ENCODE peak calls at places on chromosome 15, in six cellular contexts. I is suprapubic skin, R is A549, Z is upper lobe of left lung, A is ovary, M is transverse colon. D is an unnamed sample. For H3K4me1, the result is how much of the 10 kb centered on the place peaks cover.

GRCh38 chr15:91956026-91956723 is 102.7 kb downstream of the SLCO3A1 start:
- DNase-seq in I (no peak), R (no peak), Z (no peak), A (no peak), M (no peak), D (no peak)

GRCh38 chr15:66498501-66499386 is 1.2 kb upstream of the SNAPC5 start:
- DNase-seq in I (no peak), R (no peak), Z (no peak), A (no peak), M (no peak), D (no peak)

GRCh38 chr15:96849501-96849900 is 519.0 kb downstream of the NR2F2 start:
- DNase-seq in I (no peak), R (no peak), Z (no peak), A (no peak), M (no peak), D (no peak)

GRCh38 chr15:28049594-28049993 is 49.5 kb downstream of the OCA2 start:
- DNase-seq in I (no peak), R (no peak), Z (no peak), A (no peak), M (no peak), D (no peak)

GRCh38 chr15:36434160-36434559 is 145.3 kb upstream of the CDIN1 start:
- DNase-seq in I (no peak), R (no peak), Z (no peak), A (no peak), M (no peak), D (no peak)

GRCh38 chr15:96693990-96694517 is 363.6 kb downstream of the NR2F2 start:
- DNase-seq in I (no peak), R (no peak), Z (no peak), A (no peak), M (no peak), D (no peak)

GRCh38 chr15:53675832-53676231 is 83.6 kb downstream of the WDR72 start:
- DNase-seq in I (no peak), R (no peak), Z (no peak), A (no peak), M (no peak), D (no peak)

GRCh38 chr15:64182859-64183258 is 20.0 kb upstream of the PPIB start:
- DNase-seq in I (no peak), R (no peak), Z (no peak), A (no peak), M (no peak), D (no peak)

GRCh38 chr15:90560229-90560771 is 30.6 kb downstream of the CRTC3 start:
- DNase-seq in I (peak), R (no peak), Z (no peak), A (peak), M (peak), D (peak)

GRCh38 chr15:59104912-59105732 is at the start of gene CCNB2:
- DNase-seq in I (peak), R (peak), Z (peak), A (peak), M (peak), D (peak)

GRCh38 chr15:91129436-91129835 is 29.4 kb downstream of the SV2B start:
- DNase-seq in I (no peak), R (no peak), Z (no peak), A (no peak), M (no peak), D (no peak)

GRCh38 chr15:48395532-48396011 is 64.3 kb downstream of the DUT start:
- DNase-seq in I (peak), R (no peak), Z (no peak), A (no peak), M (peak), D (peak)

GRCh38 chr15:85615930-85616329 is 178.8 kb downstream of the KLHL25 start:
- DNase-seq in I (no peak), R (peak), Z (no peak), A (no peak), M (no peak), D (no peak)

GRCh38 chr15:26662226-26662750 is 110.6 kb downstream of the GABRB3 start:
- DNase-seq in I (no peak), R (no peak), Z (no peak), A (no peak), M (no peak), D (no peak)

GRCh38 chr15:33131880-33132279 is 62.6 kb downstream of the FMN1 start:
- DNase-seq in I (no peak), R (no peak), Z (no peak), A (no peak), M (no peak), D (no peak)

GRCh38 chr15:68020685-68021084 is 33.4 kb upstream of the PIAS1 start:
- DNase-seq in I (no peak), R (no peak), Z (no peak), A (no peak), M (no peak), D (no peak)

GRCh38 chr15:101458908-101459578 is 30.5 kb downstream of the PCSK6 start:
- DNase-seq in I (no peak), R (no peak), Z (no peak), A (no peak), M (no peak), D (no peak)

GRCh38 chr15:64314456-64314855 is 41.5 kb downstream of the CSNK1G1 start:
- DNase-seq in I (no peak), R (no peak), Z (no peak), A (no peak), M (no peak), D (no peak)

GRCh38 chr15:25238126-25238525 is 200.7 kb downstream of the UBE3A start:
- DNase-seq in I (no peak), R (no peak), Z (no peak), A (peak), M (no peak), D (no peak)

GRCh38 chr15:26771917-26772587 is 814 bp downstream of the GABRB3 start:
- DNase-seq in I (no peak), R (peak), Z (no peak), A (no peak), M (no peak), D (no peak)

GRCh38 chr15:73723146-73723545 is 30.0 kb downstream of the INSYN1 start:
- DNase-seq in I (no peak), R (no peak), Z (no peak), A (no peak), M (no peak), D (no peak)

GRCh38 chr15:88833688-88834087 is 30.5 kb downstream of the ACAN start:
- DNase-seq in I (no peak), R (no peak), Z (no peak), A (no peak), M (no peak), D (no peak)

GRCh38 chr15:20345401-20345958 is 196.1 kb downstream of the GOLGA6L6 start:
- DNase-seq in I (no peak), R (no peak), Z (no peak), A (no peak), M (no peak), D (no peak)

GRCh38 chr15:53549697-53550315 is 209.7 kb downstream of the WDR72 start:
- DNase-seq in I (no peak), R (no peak), Z (no peak), A (no peak), M (no peak), D (no peak)

GRCh38 chr15:65058394-65059368 is 9.1 kb downstream of the RASL12 start:
- DNase-seq in I (no peak), R (no peak), Z (no peak), A (peak), M (no peak), D (no peak)

GRCh38 chr15:61681038-61681418 is 379.2 kb downstream of the VPS13C start:
- DNase-seq in I (no peak), R (no peak), Z (no peak), A (no peak), M (no peak), D (no peak)

GRCh38 chr15:36888018-36888992 is 212.0 kb downstream of the MEIS2 start:
- DNase-seq in I (no peak), R (no peak), Z (no peak), A (no peak), M (no peak), D (no peak)

GRCh38 chr15:66925721-66926120 is 139.7 kb upstream of the SMAD3 start:
- DNase-seq in I (no peak), R (no peak), Z (no peak), A (no peak), M (peak), D (no peak)

GRCh38 chr15:90402230-90402629 is 14.2 kb downstream of the IQGAP1 start:
- DNase-seq in I (no peak), R (no peak), Z (peak), A (no peak), M (no peak), D (no peak)

GRCh38 chr15:41347236-41347635 is 14.6 kb downstream of the NUSAP1 start:
- DNase-seq in I (no peak), R (no peak), Z (no peak), A (no peak), M (no peak), D (no peak)

GRCh38 chr15:66878761-66879160 is 176.7 kb downstream of the SMAD6 start:
- DNase-seq in I (no peak), R (no peak), Z (peak), A (no peak), M (no peak), D (no peak)

GRCh38 chr15:88864861-88865497 is 30.4 kb downstream of the HAPLN3 start:
- DNase-seq in I (no peak), R (no peak), Z (no peak), A (no peak), M (no peak), D (no peak)

GRCh38 chr15:64842099-64842940 is 605 bp downstream of the PLEKHO2 start:
- DNase-seq in I (no peak), R (peak), Z (no peak), A (peak), M (no peak), D (peak)

GRCh38 chr15:52005748-52006701 is 13.0 kb upstream of the MAPK6 start:
- DNase-seq in I (no peak), R (no peak), Z (no peak), A (no peak), M (no peak), D (no peak)

GRCh38 chr15:37581866-37582532 is 352.4 kb upstream of the TMCO5A start:
- DNase-seq in I (no peak), R (no peak), Z (no peak), A (no peak), M (no peak), D (no peak)

GRCh38 chr15:66927326-66928077 is 137.9 kb upstream of the SMAD3 start:
- DNase-seq in I (peak), R (no peak), Z (peak), A (no peak), M (no peak), D (no peak)

GRCh38 chr15:55279746-55280351 is 9.8 kb downstream of the RAB27A start:
- DNase-seq in I (no peak), R (peak), Z (peak), A (no peak), M (peak), D (no peak)

GRCh38 chr15:55281517-55282227 is 7.9 kb downstream of the RAB27A start:
- DNase-seq in I (no peak), R (no peak), Z (no peak), A (no peak), M (no peak), D (no peak)

GRCh38 chr15:55284461-55284860 is 5.2 kb downstream of the RAB27A start:
- DNase-seq in I (no peak), R (no peak), Z (no peak), A (no peak), M (no peak), D (no peak)

GRCh38 chr15:55282284-55282833 is 7.3 kb downstream of the RAB27A start:
- DNase-seq in I (no peak), R (no peak), Z (peak), A (no peak), M (no peak), D (no peak)

DNA sequence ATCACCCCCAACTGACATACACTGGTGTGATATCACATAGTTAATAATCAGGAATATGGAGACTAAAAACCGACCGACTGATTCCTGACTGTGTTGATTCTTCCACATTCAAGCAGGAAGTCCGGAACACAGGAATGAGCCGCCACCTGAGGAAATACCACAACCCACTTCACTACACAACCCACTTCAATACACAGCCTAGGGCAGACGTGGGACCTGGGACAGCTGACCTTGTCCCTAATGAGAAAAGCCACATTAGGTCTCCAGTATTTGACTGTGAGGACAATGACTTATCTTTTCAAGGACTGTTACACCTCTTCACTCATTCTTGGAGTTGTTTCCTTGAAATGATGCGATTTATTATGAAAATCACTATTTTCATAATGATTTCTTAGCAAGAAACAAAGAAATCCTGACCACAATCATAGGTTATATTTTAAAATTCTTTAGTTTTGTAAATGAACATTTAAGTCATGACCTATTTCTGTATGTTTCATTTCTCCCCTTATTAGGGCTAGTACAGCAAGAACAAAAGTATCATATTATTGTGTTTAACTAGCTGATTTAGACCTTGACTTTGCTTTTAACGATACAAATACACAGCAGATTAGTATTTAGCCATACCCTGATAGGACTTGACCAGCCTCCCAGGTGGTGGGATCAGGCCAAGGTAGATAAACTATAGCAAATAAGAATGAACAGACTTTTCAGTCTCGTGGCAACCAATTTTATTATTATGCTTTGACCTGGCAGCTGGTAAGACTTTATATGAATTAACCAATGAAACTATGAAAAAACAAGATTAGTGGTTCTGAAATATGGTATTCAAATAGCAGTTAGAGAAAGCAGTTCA is 6.1 kb downstream of the RAB27A start:
- DNase-seq in I (no peak), R (no peak), Z (peak), A (no peak), M (no peak), D (no peak)
- H3K4me1 ChIP-seq in I (under half), R (under half), Z (half or more), A (under half), M (under half), D (under half)

GRCh38 chr15:80906159-80906775 is 83.4 kb downstream of the MESD start:
- DNase-seq in I (no peak), R (no peak), Z (no peak), A (no peak), M (no peak), D (no peak)

GRCh38 chr15:80904941-80905532 is 84.6 kb downstream of the MESD start:
- DNase-seq in I (no peak), R (no peak), Z (no peak), A (no peak), M (no peak), D (no peak)

GRCh38 chr15:80898040-80898439 is 91.6 kb downstream of the MESD start:
- DNase-seq in I (no peak), R (no peak), Z (no peak), A (no peak), M (no peak), D (no peak)

DNA sequence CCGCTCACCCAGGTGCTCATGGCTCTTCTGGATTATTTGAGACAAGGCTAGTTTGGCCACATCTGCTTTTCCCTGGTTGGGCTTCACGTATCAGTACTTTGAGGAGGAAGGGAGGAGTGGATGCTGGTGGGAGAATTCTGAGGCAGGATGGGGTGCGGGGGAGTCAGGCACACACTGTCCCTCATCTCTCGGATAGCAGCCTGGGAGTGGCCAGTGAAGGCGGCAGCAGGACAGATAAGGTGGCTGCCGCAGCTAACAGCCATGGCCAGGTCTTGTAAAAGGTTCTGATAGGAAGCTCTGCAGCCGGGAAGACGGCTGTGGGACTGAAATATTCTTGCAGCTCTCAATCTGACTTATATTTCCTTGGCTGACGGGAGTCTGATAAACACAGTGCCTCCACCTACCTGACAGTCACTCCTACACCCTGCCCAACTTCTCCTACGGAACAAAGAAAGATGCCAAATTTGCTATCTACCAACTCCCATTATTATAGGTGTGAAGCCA is 87.3 kb downstream of the MESD start:
- DNase-seq in I (no peak), R (no peak), Z (no peak), A (no peak), M (no peak), D (no peak)
- TF ChIP-seq EP300 in I (no peak), R (no peak), Z (no peak), A (no peak), M (no peak), D (no peak)

GRCh38 chr15:40065166-40065565 is 26.2 kb upstream of the SRP14 start:
- DNase-seq in I (no peak), R (no peak), Z (no peak), A (peak), M (no peak), D (no peak)

GRCh38 chr15:40067921-40068624 is 29.1 kb upstream of the SRP14 start:
- DNase-seq in I (no peak), R (no peak), Z (no peak), A (peak), M (no peak), D (no peak)

GRCh38 chr15:40069178-40070165 is 30.5 kb upstream of the SRP14 start:
- DNase-seq in I (peak), R (peak), Z (peak), A (peak), M (peak), D (peak)

GRCh38 chr15:40064231-40064894 is 25.4 kb upstream of the SRP14 start:
- DNase-seq in I (no peak), R (no peak), Z (no peak), A (peak), M (no peak), D (no peak)

GRCh38 chr15:40066531-40066930 is 27.6 kb upstream of the SRP14 start:
- DNase-seq in I (no peak), R (no peak), Z (no peak), A (no peak), M (no peak), D (no peak)
- H3K4me1 ChIP-seq in I (under half), R (half or more), Z (under half), A (under half), M (under half), D (under half)

GRCh38 chr15:99504071-99504822 is 61.5 kb upstream of the MEF2A start:
- DNase-seq in I (no peak), R (no peak), Z (no peak), A (no peak), M (no peak), D (no peak)
- TF ChIP-seq EP300 in I (no peak), R (no peak), Z (no peak), A (no peak), M (no peak), D (no peak)

GRCh38 chr15:75868019-75868418 is 24.8 kb downstream of the UBE2Q2 start:
- DNase-seq in I (no peak), R (no peak), Z (no peak), A (no peak), M (no peak), D (no peak)
- H3K4me1 ChIP-seq in I (under half), R (under half), Z (under half), A (under half), M (under half), D (under half)

DNA sequence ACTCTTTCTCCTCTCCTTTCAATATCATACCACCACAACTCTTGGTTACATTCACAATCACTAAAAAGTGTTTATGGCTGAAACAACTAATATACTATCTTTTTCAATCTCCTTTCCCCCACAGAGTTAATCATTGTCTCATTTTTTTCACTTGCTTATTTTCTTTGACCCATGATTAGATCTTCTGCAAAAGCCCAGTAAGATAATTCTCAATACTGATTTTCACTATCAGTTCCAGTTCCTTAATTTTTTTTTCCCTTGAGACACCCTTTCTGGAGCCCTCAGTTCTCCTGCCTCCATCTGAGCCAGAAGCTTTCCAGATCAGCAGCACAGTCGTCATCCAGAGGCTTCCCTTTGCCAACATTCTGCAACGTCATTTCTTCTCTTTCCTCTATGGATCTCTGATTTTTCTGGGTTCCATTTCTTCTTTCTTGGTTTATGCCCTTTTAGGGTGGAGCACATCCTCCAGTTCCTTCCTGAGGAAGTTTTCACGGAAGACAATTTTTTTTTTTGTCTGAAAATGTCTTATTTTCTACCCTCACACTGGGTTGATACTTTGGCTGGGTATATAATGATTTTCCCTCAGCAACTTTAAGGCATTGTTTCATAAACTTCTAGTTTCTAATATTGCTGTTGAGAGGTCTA is 88.7 kb upstream of the C15orf39 start:
- DNase-seq in I (no peak), R (no peak), Z (no peak), A (no peak), M (no peak), D (no peak)
- TF ChIP-seq EP300 in I (no peak), R (no peak), Z (no peak), A (no peak), M (no peak), D (no peak)

DNA sequence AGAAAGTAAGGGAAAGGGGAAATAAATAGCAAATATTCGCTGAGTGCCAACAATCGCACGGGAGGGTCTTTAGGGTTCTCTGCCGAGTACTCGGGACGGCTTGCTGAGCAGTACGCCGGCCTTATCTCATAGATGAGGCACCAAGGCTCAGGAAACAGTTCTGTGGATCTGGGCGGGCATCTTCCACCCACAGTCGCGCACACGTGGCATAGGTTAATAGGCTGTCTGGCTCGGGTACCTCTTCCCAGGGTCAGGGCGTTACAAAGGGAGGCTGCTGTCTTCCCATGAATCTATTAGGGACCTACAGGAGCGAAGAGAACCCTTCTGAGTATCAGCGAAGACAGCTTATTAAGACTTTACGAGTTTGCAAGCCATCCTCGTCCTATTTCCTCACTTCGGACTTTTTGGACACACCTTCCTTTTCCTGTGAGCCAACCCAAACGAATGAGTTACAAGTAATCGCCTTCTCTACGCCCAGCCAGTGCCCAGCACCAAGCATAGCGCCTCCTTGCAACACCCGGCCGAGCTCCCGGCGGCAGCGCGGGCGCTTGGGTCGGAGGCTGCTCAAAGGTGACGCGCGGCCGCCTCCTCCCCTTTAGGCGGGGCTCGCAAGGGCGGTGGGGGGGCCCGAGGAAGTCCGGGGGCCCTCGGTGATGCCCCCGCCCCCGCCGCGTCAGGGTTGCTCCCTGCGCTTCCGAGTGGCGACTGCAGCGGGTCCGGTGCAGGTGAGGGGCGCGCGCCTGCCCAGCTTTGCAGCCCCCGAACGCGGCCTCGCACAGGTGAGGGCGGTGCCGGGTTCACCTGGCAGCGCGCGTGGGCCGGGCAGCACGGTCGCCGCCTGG is at the start of gene MCTP2:
- DNase-seq in I (peak), R (no peak), Z (peak), A (peak), M (peak), D (peak)
- H3K4me1 ChIP-seq in I (under half), R (under half), Z (half or more), A (under half), M (under half), D (under half)